ENCODE peak calls at places on chromosomes 16 and 17, in six cellular contexts. One of them, this sample, is unnamed.
A peak's percentile ranks its signal among the peaks of the same experiment; 100 is the strongest.

GRCh38 chr17:55527520-55528118 is 16.4 kb upstream of the SMIM36 start:
- DNase-seq in hippocampal formation: no peak
- DNase-seq in GM12892: no peak
- DNase-seq in cortex of kidney: no peak
- DNase-seq in dorsolateral prefrontal cortex: no peak
- DNase-seq in Daoy: peak; percentile 12
- DNase-seq in this sample: peak; percentile 46

GRCh38 chr17:66526827-66527226 is 224.4 kb downstream of the PRKCA start:
- DNase-seq in cortex of kidney: no peak
- DNase-seq in Daoy: no peak
- DNase-seq in dorsolateral prefrontal cortex: no peak
- DNase-seq in GM12892: no peak
- DNase-seq in hippocampal formation: no peak
- DNase-seq in this sample: no peak

GRCh38 chr17:29572691-29573557 is 4.4 kb downstream of the TP53I13 start:
- DNase-seq in Daoy: peak; percentile 62
- DNase-seq in cortex of kidney: no peak
- DNase-seq in hippocampal formation: peak; percentile 52
- DNase-seq in dorsolateral prefrontal cortex: peak; percentile 52
- DNase-seq in GM12892: no peak
- DNase-seq in this sample: no peak

GRCh38 chr16:54935411-54936085 is 4.9 kb downstream of the IRX5 start:
- DNase-seq in cortex of kidney: no peak
- DNase-seq in dorsolateral prefrontal cortex: no peak
- DNase-seq in hippocampal formation: no peak
- DNase-seq in GM12892: no peak
- DNase-seq in Daoy: no peak
- DNase-seq in this sample: no peak

GRCh38 chr16:52069866-52070265 is 477.1 kb downstream of the TOX3 start:
- DNase-seq in dorsolateral prefrontal cortex: no peak
- DNase-seq in hippocampal formation: peak; percentile 5
- DNase-seq in Daoy: no peak
- DNase-seq in GM12892: no peak
- DNase-seq in cortex of kidney: no peak
- DNase-seq in this sample: peak; percentile 39

GRCh38 chr16:68445458-68445857 is 2.9 kb downstream of the SMPD3 start:
- DNase-seq in hippocampal formation: no peak
- DNase-seq in Daoy: peak; percentile 56
- DNase-seq in GM12892: peak; percentile 37
- DNase-seq in dorsolateral prefrontal cortex: no peak
- DNase-seq in cortex of kidney: no peak
- DNase-seq in this sample: peak; percentile 77

GRCh38 chr17:1241904-1242303 is 28.3 kb upstream of the BHLHA9 start:
- DNase-seq in cortex of kidney: no peak
- DNase-seq in hippocampal formation: no peak
- DNase-seq in dorsolateral prefrontal cortex: no peak
- DNase-seq in Daoy: peak; percentile 52
- DNase-seq in GM12892: no peak
- DNase-seq in this sample: no peak

GRCh38 chr16:19132898-19133297 is 19.1 kb downstream of the ITPRIPL2 start:
- DNase-seq in GM12892: no peak
- DNase-seq in cortex of kidney: no peak
- DNase-seq in dorsolateral prefrontal cortex: no peak
- DNase-seq in Daoy: no peak
- DNase-seq in hippocampal formation: no peak
- DNase-seq in this sample: no peak

GRCh38 chr17:13557077-13557476 is 44.7 kb downstream of the HS3ST3A1 start:
- DNase-seq in cortex of kidney: no peak
- DNase-seq in GM12892: no peak
- DNase-seq in Daoy: peak; percentile 26
- DNase-seq in dorsolateral prefrontal cortex: no peak
- DNase-seq in hippocampal formation: no peak
- DNase-seq in this sample: no peak

GRCh38 chr16:81937305-81938038 is 73.8 kb downstream of the SDR42E1 start:
- DNase-seq in cortex of kidney: no peak
- DNase-seq in dorsolateral prefrontal cortex: no peak
- DNase-seq in Daoy: peak; percentile 69
- DNase-seq in GM12892: no peak
- DNase-seq in hippocampal formation: no peak
- DNase-seq in this sample: no peak

This sample was measured in ACHN.